ENCODE peak calls at places on chromosomes 4 and X, in four cellular contexts. I, G, C and T are unnamed samples.

GRCh38 chrX:51459125-51459524 is 37.3 kb downstream of the NUDT11 start:
- DNase-seq in I (no peak), G (no peak), C (peak), T (no peak)

GRCh38 chr4:56828784-56829535 is 7.5 kb upstream of the SPINK2 start:
- DNase-seq in I (no peak), G (no peak), C (no peak), T (no peak)

GRCh38 chr4:189940178-189941004 is at the start of gene FRG1:
- DNase-seq in I (peak), G (peak), C (peak), T (peak)

GRCh38 chrX:46575991-46576392 is 2.4 kb downstream of the CHST7 start:
- DNase-seq in I (no peak), G (peak), C (no peak), T (no peak)

GRCh38 chr4:188778880-188779279 is 639.6 kb downstream of the TRIML1 start:
- DNase-seq in I (no peak), G (no peak), C (no peak), T (no peak)

GRCh38 chr4:155571184-155571944 is 95.3 kb upstream of the GUCY1A1 start:
- DNase-seq in I (no peak), G (no peak), C (no peak), T (no peak)

GRCh38 chrX:4671344-4671743 is 957.9 kb upstream of the PRKX start:
- DNase-seq in I (no peak), G (no peak), C (no peak), T (no peak)

GRCh38 chr4:74433541-74434172 is 11.3 kb upstream of the AREG start:
- DNase-seq in I (no peak), G (no peak), C (no peak), T (no peak)

GRCh38 chrX:119375561-119375960 is 23.6 kb upstream of the SLC25A43 start:
- DNase-seq in I (no peak), G (no peak), C (no peak), T (no peak)

GRCh38 chr4:16110199-16110598 is 26.4 kb upstream of the PROM1 start:
- DNase-seq in I (no peak), G (no peak), C (no peak), T (no peak)

GRCh38 chrX:107565005-107565404 is 63.3 kb upstream of the PRPS1 start:
- DNase-seq in I (no peak), G (no peak), C (no peak), T (no peak)

GRCh38 chr4:16830081-16830480 is 68.4 kb downstream of the LDB2 start:
- DNase-seq in I (no peak), G (no peak), C (no peak), T (no peak)

GRCh38 chr4:177396352-177396751 is 45.9 kb downstream of the AGA start:
- DNase-seq in I (no peak), G (no peak), C (no peak), T (no peak)

GRCh38 chr4:128528793-128529553 is 241.4 kb upstream of the PGRMC2 start:
- DNase-seq in I (peak), G (no peak), C (peak), T (no peak)

GRCh38 chr4:100555791-100556190 is 38.0 kb upstream of the EMCN start:
- DNase-seq in I (no peak), G (no peak), C (no peak), T (no peak)

GRCh38 chrX:118038614-118039365 is 77.8 kb downstream of the KLHL13 start:
- DNase-seq in I (no peak), G (no peak), C (no peak), T (no peak)

GRCh38 chr4:147378780-147379179 is 102.1 kb upstream of the EDNRA start:
- DNase-seq in I (no peak), G (no peak), C (no peak), T (no peak)

GRCh38 chrX:129230850-129231512 is 292.3 kb downstream of the SMARCA1 start:
- DNase-seq in I (no peak), G (no peak), C (no peak), T (no peak)

GRCh38 chr4:31692407-31692940 is 972.3 kb downstream of the PCDH7 start:
- DNase-seq in I (no peak), G (no peak), C (peak), T (no peak)

GRCh38 chr4:36235306-36235705 is 9.0 kb downstream of the ARAP2 start:
- DNase-seq in I (no peak), G (no peak), C (peak), T (no peak)

GRCh38 chr4:21949073-21949457 is 493 bp upstream of the KCNIP4 start:
- DNase-seq in I (no peak), G (peak), C (no peak), T (peak)

GRCh38 chr4:142565771-142566170 is 280.3 kb downstream of the INPP4B start:
- DNase-seq in I (no peak), G (no peak), C (no peak), T (no peak)

GRCh38 chr4:46994007-46994405 is 625 bp upstream of the GABRA4 start:
- DNase-seq in I (no peak), G (no peak), C (no peak), T (no peak)

GRCh38 chr4:176588436-176588835 is 204.3 kb downstream of the VEGFC start:
- DNase-seq in I (no peak), G (no peak), C (no peak), T (no peak)

GRCh38 chr4:4260185-4260751 is 12.2 kb upstream of the TMEM128 start:
- DNase-seq in I (no peak), G (no peak), C (peak), T (no peak)

GRCh38 chr4:139942284-139942683 is 211.7 kb downstream of the MAML3 start:
- DNase-seq in I (no peak), G (no peak), C (no peak), T (no peak)

GRCh38 chr4:6942238-6942800 is 32.7 kb downstream of the TBC1D14 start:
- DNase-seq in I (no peak), G (no peak), C (peak), T (peak)

GRCh38 chrX:132592880-132593279 is 104.0 kb upstream of the MBNL3 start:
- DNase-seq in I (no peak), G (no peak), C (peak), T (no peak)

GRCh38 chrX:114051667-114052315 is 532.1 kb upstream of the HTR2C start:
- DNase-seq in I (no peak), G (no peak), C (no peak), T (no peak)

GRCh38 chr4:74975848-74976824 is 43.2 kb downstream of the PARM1 start:
- DNase-seq in I (no peak), G (no peak), C (no peak), T (no peak)

GRCh38 chrX:28651186-28651585 is 63.9 kb downstream of the IL1RAPL1 start:
- DNase-seq in I (no peak), G (no peak), C (no peak), T (no peak)

GRCh38 chrX:135295238-135295943 is 13.9 kb upstream of the ETDC start:
- DNase-seq in I (no peak), G (peak), C (no peak), T (no peak)

GRCh38 chr4:22573198-22573597 is 57.3 kb upstream of the ADGRA3 start:
- DNase-seq in I (no peak), G (no peak), C (no peak), T (peak)

GRCh38 chrX:57977992-57978391 is 67.7 kb upstream of the ZXDA start:
- DNase-seq in I (no peak), G (no peak), C (no peak), T (no peak)

GRCh38 chr4:141246243-141246642 is 25.5 kb downstream of the ZNF330 start:
- DNase-seq in I (no peak), G (no peak), C (no peak), T (no peak)

GRCh38 chr4:168028568-168028967 is 63.8 kb upstream of the ANXA10 start:
- DNase-seq in I (no peak), G (peak), C (peak), T (no peak)

GRCh38 chr4:98470831-98471230 is 187.6 kb downstream of the TSPAN5 start:
- DNase-seq in I (no peak), G (no peak), C (no peak), T (no peak)

GRCh38 chr4:125368684-125369083 is 53.9 kb downstream of the FAT4 start:
- DNase-seq in I (no peak), G (no peak), C (no peak), T (no peak)

GRCh38 chrX:150527108-150527507 is 41.3 kb upstream of the MTM1 start:
- DNase-seq in I (no peak), G (no peak), C (no peak), T (no peak)

DNA sequence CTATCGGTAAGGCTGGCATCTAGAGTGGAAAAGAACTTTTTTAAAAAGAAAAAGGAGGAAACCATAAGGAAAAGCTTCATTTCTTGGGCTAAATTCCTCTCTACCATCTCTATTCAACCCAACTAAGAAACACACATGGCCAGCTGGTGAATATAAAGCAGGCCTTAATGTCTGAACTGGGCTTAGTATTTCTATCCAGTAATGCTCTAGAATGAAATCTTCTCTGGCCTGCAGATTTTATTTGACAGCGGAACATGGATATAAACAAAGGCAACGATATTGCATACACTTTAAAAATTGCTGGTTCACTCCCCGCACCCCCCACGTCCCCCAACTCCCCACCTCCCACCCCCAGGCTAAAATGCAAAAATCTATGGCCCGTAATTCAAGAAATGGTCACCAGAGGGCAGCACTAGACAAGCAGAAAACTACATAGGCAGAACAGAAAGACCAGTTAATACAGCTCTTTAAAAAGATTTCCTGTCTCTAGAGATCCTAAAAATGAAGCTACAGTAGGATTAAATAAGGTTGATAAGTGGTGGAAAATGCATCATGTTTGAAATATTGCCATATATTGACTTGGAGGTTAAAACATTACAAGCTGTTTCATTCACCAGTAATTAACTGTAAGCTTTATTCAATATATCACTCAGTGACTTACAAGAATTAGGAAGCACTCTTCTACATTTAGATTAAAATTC is 155.2 kb upstream of the GALNT7 start:
- DNase-seq in I (no peak), G (no peak), C (peak), T (no peak)
- TF ChIP-seq CTCF in I (peak), G (peak), C (peak), T (peak)

GRCh38 chr4:25939330-25939729 is 25.3 kb downstream of the SMIM20 start:
- DNase-seq in I (no peak), G (no peak), C (no peak), T (no peak)
- TF ChIP-seq CTCF in I (no peak), G (no peak), C (no peak), T (no peak)

GRCh38 chrX:23634181-23634580 is 33.1 kb upstream of the PRDX4 start:
- DNase-seq in I (no peak), G (no peak), C (peak), T (no peak)
- TF ChIP-seq CTCF in I (no peak), G (no peak), C (peak), T (no peak)

DNA sequence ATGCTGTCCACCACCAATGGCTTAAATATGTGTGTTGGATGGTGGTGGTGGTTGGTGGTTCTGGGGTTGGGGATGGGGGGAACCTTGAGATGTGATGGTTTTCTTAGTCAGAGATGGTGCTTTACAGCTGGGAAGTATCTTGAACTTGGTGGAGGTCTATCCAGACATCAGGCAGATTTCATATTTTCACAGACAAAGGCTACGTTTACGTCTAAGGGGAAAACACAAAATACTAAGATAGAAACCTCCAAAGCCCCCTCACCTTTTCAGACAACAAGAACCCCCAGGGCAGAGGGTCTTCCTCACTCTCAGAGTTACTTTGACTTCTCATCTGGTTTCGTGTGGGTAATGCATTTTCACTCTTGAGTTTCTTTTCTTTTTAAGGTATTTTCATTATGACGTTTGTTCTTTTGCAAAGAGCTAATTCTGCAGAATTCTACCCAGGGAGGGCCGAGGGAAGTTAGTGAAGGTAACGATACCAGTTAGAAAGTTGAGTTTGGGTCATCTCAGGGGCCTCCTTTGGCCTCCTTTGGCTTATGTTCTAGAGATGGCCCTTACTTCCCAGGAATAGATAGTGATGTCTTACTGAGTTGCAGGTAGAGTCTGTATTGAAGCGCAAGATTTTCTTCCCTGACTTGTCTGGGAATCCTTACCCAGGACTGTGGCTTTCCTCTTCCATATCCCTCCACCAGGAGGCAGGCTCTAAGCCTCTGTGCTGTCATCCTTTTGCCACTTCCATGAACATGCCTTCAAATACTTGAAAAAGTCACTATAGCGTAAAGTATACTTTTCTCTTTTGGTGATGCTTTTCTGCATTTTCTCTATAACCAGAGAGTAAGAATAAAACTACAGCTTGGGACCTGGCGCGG is 31.9 kb downstream of the RHOH start:
- DNase-seq in I (no peak), G (no peak), C (peak), T (no peak)
- TF ChIP-seq CTCF in I (no peak), G (no peak), C (peak), T (peak)